ENCODE peak calls at places on chromosomes 1 and 21, in ten cellular contexts. A is Calu3; G is GM12865; Y is HuH-7; J is small intestine; U is NK-92 treated with Interleukin-12 subunit alpha and Interleukin-12 subunit beta, amount 100 ng/mL, for 24 hours; Z is neural crest cell; O is AG04450; T is HCEC 1CT; W is HEK293T. R is an unnamed sample.

GRCh38 chr1:82177190-82177589 is 376.5 kb downstream of the ADGRL2 start:
- DNase-seq in A (no peak), G (no peak), Y (no peak), J (peak; percentile 18), U (no peak), Z (no peak), O (no peak), T (no peak), W (no peak), R (peak; percentile 35)

GRCh38 chr1:3557366-3557765 is 53.9 kb downstream of the MEGF6 start:
- DNase-seq in A (no peak), G (no peak), Y (no peak), J (no peak), U (no peak), Z (no peak), O (no peak), T (no peak), W (no peak), R (no peak)

GRCh38 chr1:117009132-117009531 is 7.6 kb downstream of the CD101 start:
- DNase-seq in A (no peak), G (peak; percentile 18), Y (no peak), J (peak; percentile 27), U (peak; percentile 37), Z (no peak), O (no peak), T (no peak), W (no peak), R (peak; percentile 87)

GRCh38 chr21:44817914-44818635 is at the start of gene SUMO3:
- DNase-seq in A (peak; percentile 83), G (peak; percentile 93), Y (peak; percentile 91), J (peak; percentile 84), U (peak; percentile 65), Z (peak; percentile 71), O (peak; percentile 42), T (peak; percentile 72), W (peak; percentile 92), R (peak; percentile 69)

GRCh38 chr21:36115138-36115710 is 19.7 kb upstream of the CBR3 start:
- DNase-seq in A (no peak), G (no peak), Y (no peak), J (no peak), U (no peak), Z (no peak), O (no peak), T (no peak), W (no peak), R (peak; percentile 65)

GRCh38 chr1:115678141-115678540 is 36.4 kb downstream of the VANGL1 start:
- DNase-seq in A (no peak), G (no peak), Y (no peak), J (no peak), U (no peak), Z (no peak), O (no peak), T (no peak), W (no peak), R (no peak)

GRCh38 chr1:171087896-171088295 is 2.8 kb upstream of the FMO3 start:
- DNase-seq in A (no peak), G (no peak), Y (no peak), J (no peak), U (no peak), Z (no peak), O (no peak), T (no peak), W (no peak), R (no peak)

GRCh38 chr1:10598088-10598712 is 123.5 kb downstream of the PEX14 start:
- DNase-seq in A (no peak), G (no peak), Y (no peak), J (peak; percentile 11), U (no peak), Z (no peak), O (no peak), T (no peak), W (no peak), R (peak; percentile 8)

GRCh38 chr1:228393268-228393699 is 13.4 kb downstream of the TRIM11 start:
- DNase-seq in A (peak; percentile 78), G (no peak), Y (no peak), J (peak; percentile 51), U (no peak), Z (no peak), O (peak; percentile 32), T (peak; percentile 33), W (no peak), R (peak; percentile 37)

GRCh38 chr1:12345350-12346217 is 115.8 kb downstream of the VPS13D start:
- DNase-seq in A (no peak), G (peak; percentile 11), Y (no peak), J (peak; percentile 17), U (peak; percentile 4), Z (no peak), O (no peak), T (no peak), W (no peak), R (peak; percentile 31)

GRCh38 chr1:30525631-30525979 is 197.8 kb downstream of the MATN1 start:
- DNase-seq in A (no peak), G (no peak), Y (no peak), J (no peak), U (no peak), Z (no peak), O (no peak), T (no peak), W (no peak), R (no peak)

GRCh38 chr21:44711327-44712202 is at the start of gene TSPEAR:
- DNase-seq in A (no peak), G (no peak), Y (no peak), J (no peak), U (no peak), Z (no peak), O (no peak), T (no peak), W (no peak), R (no peak)